ENCODE peak calls at places on chromosomes 3 and 15, in nine cellular contexts. S is EH; K is activated T-cell treated with anti-CD3 and anti-CD28 coated beads for 4 hours; B is T-helper 1 cell; Y is EL; H is activated naive CD8-positive, alpha-beta T cell treated with anti-CD3 and anti-CD28 coated beads, Interleukin-2, amount 50 U/mL, for 24 hours; R is HTR-8/SVneo; A is mucosa of descending colon; T is HFF-Myc. C is an unnamed sample.

GRCh38 chr3:106510206-106510605 is 641.4 kb upstream of the CBLB start:
- DNase-seq in K (no peak), S (peak), R (no peak), B (no peak), Y (peak), A (no peak), H (no peak), T (no peak), C (no peak)

GRCh38 chr15:91873133-91873526 is 19.6 kb downstream of the SLCO3A1 start:
- DNase-seq in B (no peak), K (no peak), S (no peak), Y (no peak), T (no peak), R (no peak), A (no peak), H (no peak), C (no peak)

GRCh38 chr3:60304103-60304502 is 947.1 kb downstream of the FHIT start:
- DNase-seq in S (no peak), A (no peak), H (no peak), R (no peak), K (no peak), B (no peak), Y (no peak), T (no peak), C (no peak)

GRCh38 chr3:151226088-151226563 is 23.1 kb upstream of the GPR171 start:
- DNase-seq in A (no peak), R (peak), K (no peak), B (no peak), T (peak), S (peak), H (no peak), Y (peak), C (peak)

GRCh38 chr3:60290093-60290492 is 961.2 kb downstream of the FHIT start:
- DNase-seq in H (no peak), R (no peak), T (no peak), B (no peak), S (no peak), Y (no peak), K (no peak), A (no peak), C (no peak)

GRCh38 chr3:129975332-129976090 is 991 bp downstream of the TRH start:
- DNase-seq in Y (no peak), B (no peak), R (no peak), A (no peak), T (no peak), H (peak), S (no peak), K (no peak), C (no peak)

GRCh38 chr3:184572528-184573270 is 11.1 kb downstream of the EPHB3 start:
- DNase-seq in Y (no peak), S (no peak), T (no peak), K (no peak), H (no peak), B (no peak), R (no peak), A (no peak), C (no peak)

GRCh38 chr15:98547741-98548166 is 100.6 kb upstream of the IGF1R start:
- DNase-seq in A (no peak), S (no peak), Y (no peak), B (no peak), T (no peak), K (no peak), R (peak), H (no peak), C (no peak)

GRCh38 chr3:2597615-2598014 is 498.9 kb downstream of the CNTN4 start:
- DNase-seq in Y (no peak), B (no peak), K (no peak), R (no peak), S (no peak), H (no peak), T (no peak), A (no peak), C (no peak)

GRCh38 chr3:133754973-133755828 is 9.0 kb downstream of the TF start:
- DNase-seq in A (no peak), Y (no peak), R (no peak), S (no peak), K (no peak), B (no peak), H (no peak), T (no peak), C (no peak)

GRCh38 chr3:50405249-50405648 is 45.9 kb upstream of the TMEM115 start:
- DNase-seq in H (peak), S (peak), A (no peak), T (no peak), R (no peak), K (no peak), Y (no peak), B (no peak), C (peak)

GRCh38 chr3:81105761-81106160 is 655.7 kb downstream of the GBE1 start:
- DNase-seq in S (no peak), T (no peak), R (no peak), B (no peak), K (no peak), H (no peak), Y (no peak), A (no peak), C (peak)

GRCh38 chr3:138944842-138945645 is 1.9 kb downstream of the FOXL2 start:
- DNase-seq in A (no peak), K (no peak), H (peak), T (no peak), S (no peak), R (no peak), Y (no peak), B (no peak), C (no peak)

GRCh38 chr3:58155838-58156237 is 54.9 kb downstream of the DNASE1L3 start:
- DNase-seq in Y (no peak), B (no peak), K (no peak), T (no peak), R (no peak), H (no peak), A (no peak), S (no peak), C (no peak)

GRCh38 chr3:56969851-56970250 is 90.6 kb upstream of the SPATA12 start:
- DNase-seq in H (no peak), Y (peak), T (no peak), B (no peak), A (no peak), S (no peak), R (no peak), K (no peak), C (peak)

GRCh38 chr3:27345493-27345892 is 23.7 kb downstream of the NEK10 start:
- DNase-seq in A (no peak), B (no peak), H (no peak), S (no peak), K (no peak), T (no peak), Y (no peak), R (no peak), C (no peak)

GRCh38 chr3:47296562-47297302 is 14.0 kb downstream of the KLHL18 start:
- DNase-seq in R (no peak), B (no peak), Y (no peak), A (no peak), H (no peak), S (no peak), K (no peak), T (no peak), C (no peak)

GRCh38 chr3:45273681-45274515 is 47.8 kb upstream of the TMEM158 start:
- DNase-seq in H (no peak), K (no peak), R (no peak), B (no peak), Y (peak), T (no peak), S (peak), A (no peak), C (peak)

GRCh38 chr3:195596648-195597628 is 13.2 kb upstream of the APOD start:
- DNase-seq in K (no peak), Y (no peak), T (no peak), H (no peak), R (no peak), S (no peak), B (no peak), A (no peak), C (no peak)

GRCh38 chr15:70376929-70377691 is 279.4 kb upstream of the TLE3 start:
- DNase-seq in T (no peak), A (no peak), Y (peak), S (peak), K (no peak), H (no peak), B (no peak), R (no peak), C (peak)

GRCh38 chr15:90165659-90166489 is 35.3 kb upstream of the SEMA4B start:
- DNase-seq in T (peak), Y (peak), A (peak), B (no peak), R (peak), H (peak), S (peak), K (no peak), C (peak)

GRCh38 chr3:170735821-170736220 is 134.2 kb downstream of the RPL22L1 start:
- DNase-seq in S (no peak), B (no peak), H (no peak), Y (no peak), T (no peak), R (no peak), K (no peak), A (no peak), C (no peak)

GRCh38 chr3:45664558-45664957 is 24.6 kb upstream of the SACM1L start:
- DNase-seq in A (peak), Y (no peak), B (peak), K (peak), R (no peak), T (no peak), H (peak), S (no peak), C (no peak)

GRCh38 chr15:79373068-79373467 is 59.1 kb upstream of the MINAR1 start:
- DNase-seq in H (no peak), K (no peak), Y (no peak), B (no peak), A (no peak), T (no peak), S (peak), R (no peak), C (no peak)

GRCh38 chr3:161026612-161027217 is 78.4 kb downstream of the B3GALNT1 start:
- DNase-seq in A (no peak), B (no peak), K (no peak), H (no peak), Y (no peak), R (no peak), T (no peak), S (no peak), C (no peak)

GRCh38 chr15:70154440-70155347 is 57.0 kb upstream of the TLE3 start:
- DNase-seq in Y (no peak), S (no peak), B (no peak), H (no peak), K (no peak), A (no peak), T (no peak), R (no peak), C (no peak)

GRCh38 chr15:24986653-24987052 is 31.9 kb downstream of the SNRPN start:
- DNase-seq in H (no peak), B (no peak), K (no peak), R (no peak), Y (no peak), A (no peak), T (no peak), S (no peak), C (no peak)

GRCh38 chr15:20341901-20342605 is 199.5 kb downstream of the GOLGA6L6 start:
- DNase-seq in Y (no peak), T (no peak), A (peak), S (no peak), H (peak), K (no peak), B (peak), R (no peak), C (no peak)

GRCh38 chr3:24968076-24968475 is 460.0 kb upstream of the RARB start:
- DNase-seq in S (peak), K (no peak), R (no peak), H (no peak), B (no peak), T (no peak), A (no peak), Y (no peak), C (no peak)

GRCh38 chr3:127632035-127632434 is 3.0 kb downstream of the PODXL2 start:
- DNase-seq in Y (no peak), A (no peak), K (no peak), B (no peak), T (no peak), S (no peak), R (no peak), H (no peak), C (no peak)

GRCh38 chr3:105093371-105093770 is 273.3 kb upstream of the ALCAM start:
- DNase-seq in S (no peak), T (no peak), K (no peak), H (no peak), Y (no peak), R (no peak), B (no peak), A (no peak), C (no peak)

GRCh38 chr3:12797124-12797891 is 828 bp downstream of the CAND2 start:
- DNase-seq in A (no peak), S (no peak), T (no peak), H (no peak), B (no peak), Y (no peak), K (no peak), R (no peak), C (no peak)

GRCh38 chr15:60362318-60363023 is 35.3 kb downstream of the ANXA2 start:
- DNase-seq in T (peak), B (no peak), S (peak), A (no peak), K (peak), H (peak), Y (peak), R (no peak), C (peak)

C was measured in ELR.